ENCODE peak calls at places on chromosomes 2 and 18, in seven cellular contexts. F, S, V, Z, U, K and H are unnamed samples.

GRCh38 chr2:12006841-12007240 is 260.4 kb downstream of the LPIN1 start:
- DNase-seq in F (no peak), Z (no peak), V (no peak), U (peak), S (no peak), K (no peak), H (no peak)

GRCh38 chr2:156191547-156191946 is 141.0 kb downstream of the NR4A2 start:
- DNase-seq in K (no peak), Z (no peak), U (no peak), S (no peak), V (no peak), F (no peak), H (no peak)

GRCh38 chr2:158782616-158783015 is 12.5 kb upstream of the DAPL1 start:
- DNase-seq in K (no peak), V (no peak), S (no peak), U (no peak), F (no peak), Z (no peak), H (no peak)

GRCh38 chr2:189421644-189422043 is 19.6 kb upstream of the WDR75 start:
- DNase-seq in U (no peak), S (no peak), K (no peak), V (no peak), Z (no peak), F (no peak), H (no peak)

GRCh38 chr2:17635007-17635406 is 94.5 kb downstream of the VSNL1 start:
- DNase-seq in F (no peak), Z (no peak), S (no peak), K (no peak), V (no peak), U (no peak), H (no peak)

GRCh38 chr2:24920813-24921441 is 890 bp upstream of the ADCY3 start:
- DNase-seq in F (peak), K (peak), Z (peak), S (no peak), V (no peak), U (no peak), H (peak)

GRCh38 chr2:8437228-8437948 is 244.5 kb upstream of the ID2 start:
- DNase-seq in V (no peak), Z (no peak), S (no peak), F (no peak), K (no peak), U (no peak), H (no peak)

GRCh38 chr2:240557101-240557751 is 562 bp downstream of the ANKMY1 start:
- DNase-seq in Z (no peak), V (no peak), F (no peak), S (no peak), U (no peak), K (no peak), H (no peak)

GRCh38 chr2:64704161-64704560 is 50.4 kb upstream of the SERTAD2 start:
- DNase-seq in S (no peak), Z (no peak), K (no peak), V (no peak), F (no peak), U (no peak), H (no peak)

GRCh38 chr18:23716516-23716915 is 27.3 kb downstream of the LAMA3 start:
- DNase-seq in U (peak), K (no peak), F (no peak), V (no peak), S (no peak), Z (no peak), H (no peak)

GRCh38 chr18:12921178-12921577 is 26.6 kb upstream of the SEH1L start:
- DNase-seq in V (peak), S (no peak), F (no peak), U (no peak), Z (no peak), K (peak), H (no peak)

GRCh38 chr18:13710460-13710859 is 15.9 kb downstream of the FAM210A start:
- DNase-seq in K (no peak), Z (no peak), V (no peak), F (no peak), S (peak), U (no peak), H (no peak)

GRCh38 chr2:6352906-6353515 is 512.7 kb downstream of the CMPK2 start:
- DNase-seq in F (peak), S (no peak), V (no peak), K (peak), Z (no peak), U (peak), H (no peak)

GRCh38 chr18:77088977-77089795 is 43.4 kb downstream of the MBP start:
- DNase-seq in Z (no peak), S (peak), U (peak), V (no peak), F (no peak), K (no peak), H (peak)

GRCh38 chr2:163665817-163666216 is 70.0 kb downstream of the FIGN start:
- DNase-seq in Z (no peak), U (no peak), F (no peak), S (no peak), V (no peak), K (peak), H (no peak)

GRCh38 chr2:204260162-204260877 is 285.0 kb upstream of the PARD3B start:
- DNase-seq in S (peak), Z (peak), U (peak), V (no peak), F (peak), K (peak), H (peak)

GRCh38 chr2:175837046-175837445 is 165.0 kb downstream of the LNPK start:
- DNase-seq in V (no peak), Z (no peak), F (no peak), K (no peak), S (no peak), U (no peak), H (no peak)

GRCh38 chr2:49296107-49296506 is 141.8 kb upstream of the FSHR start:
- DNase-seq in V (no peak), Z (no peak), K (no peak), S (no peak), U (no peak), F (no peak), H (no peak)

GRCh38 chr2:240644171-240644651 is 18.9 kb downstream of the GPR35 start:
- DNase-seq in U (no peak), Z (no peak), K (no peak), S (no peak), F (peak), V (no peak), H (no peak)

GRCh38 chr18:31424383-31424988 is 23.1 kb upstream of the DSG3 start:
- DNase-seq in S (peak), K (peak), V (no peak), F (peak), U (no peak), Z (peak), H (peak)

GRCh38 chr2:328761-329160 is 40.9 kb upstream of the ALKAL2 start:
- DNase-seq in S (no peak), F (no peak), U (no peak), K (no peak), V (no peak), Z (no peak), H (no peak)

GRCh38 chr2:164719996-164720941 is 99.0 kb upstream of the GRB14 start:
- DNase-seq in K (no peak), S (no peak), Z (no peak), U (no peak), F (peak), V (no peak), H (no peak)

GRCh38 chr2:219514196-219514761 is at the start of gene ASIC4:
- DNase-seq in K (no peak), F (peak), S (no peak), Z (peak), V (no peak), U (no peak), H (no peak)

GRCh38 chr2:231570903-231571302 is 21.8 kb upstream of the TEX44 start:
- DNase-seq in F (no peak), Z (no peak), V (no peak), S (no peak), K (no peak), U (no peak), H (no peak)

GRCh38 chr2:20931346-20931745 is 108.4 kb upstream of the LDAH start:
- DNase-seq in U (no peak), S (no peak), F (no peak), K (no peak), Z (no peak), V (no peak), H (no peak)

GRCh38 chr2:237315170-237315880 is 98.6 kb downstream of the COL6A3 start:
- DNase-seq in Z (no peak), U (no peak), V (no peak), S (no peak), F (peak), K (peak), H (peak)
- TF ChIP-seq JUND in Z (no peak), U (no peak), V (no peak), S (no peak), F (peak), K (no peak), H (no peak)

GRCh38 chr2:47321006-47321405 is 82.0 kb upstream of the MSH2 start:
- DNase-seq in F (no peak), S (no peak), V (no peak), Z (no peak), U (no peak), K (no peak), H (peak)

GRCh38 chr2:47323822-47324171 is 79.2 kb upstream of the MSH2 start:
- DNase-seq in F (no peak), K (no peak), U (no peak), V (no peak), Z (no peak), S (no peak), H (no peak)

GRCh38 chr2:47321411-47322031 is 81.4 kb upstream of the MSH2 start:
- DNase-seq in Z (no peak), U (no peak), V (no peak), S (no peak), F (peak), K (no peak), H (no peak)

GRCh38 chr2:47323009-47323821 is 79.7 kb upstream of the MSH2 start:
- DNase-seq in U (peak), S (peak), F (peak), V (peak), Z (peak), K (peak), H (peak)
- TF ChIP-seq JUND in U (no peak), S (no peak), F (no peak), V (no peak), Z (no peak), K (no peak), H (no peak)

GRCh38 chr2:184119920-184120820 is 478.2 kb upstream of the ZNF804A start:
- DNase-seq in S (no peak), F (no peak), U (no peak), K (no peak), V (no peak), Z (no peak), H (no peak)
- TF ChIP-seq JUND in S (no peak), F (no peak), U (no peak), K (no peak), V (no peak), Z (no peak), H (no peak)

DNA sequence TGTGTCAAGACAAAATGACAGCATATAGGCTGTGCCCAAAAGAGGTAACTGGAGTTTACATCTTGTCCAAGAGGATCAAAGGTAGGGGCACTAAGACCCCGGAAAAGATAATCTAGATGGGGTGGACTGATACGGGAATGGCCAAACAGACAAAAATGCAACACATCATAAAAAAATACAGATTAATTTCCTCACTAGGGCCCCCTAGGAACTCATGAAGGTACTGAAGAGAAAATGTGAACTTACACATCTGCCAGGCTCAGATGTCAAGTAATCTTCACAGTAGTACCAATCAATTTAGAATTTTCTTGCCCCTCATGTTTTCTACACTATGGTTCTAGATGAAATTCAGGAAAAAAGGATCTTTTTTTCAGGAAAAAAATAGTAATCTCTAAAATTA is 115.6 kb upstream of the REG3A start:
- DNase-seq in S (no peak), V (no peak), Z (no peak), K (no peak), U (no peak), F (no peak), H (no peak)
- TF ChIP-seq JUND in S (no peak), V (no peak), Z (no peak), K (no peak), U (no peak), F (no peak), H (no peak)

GRCh38 chr2:141871913-141872634 is 258.7 kb downstream of the LRP1B start:
- DNase-seq in Z (no peak), U (no peak), V (no peak), S (no peak), F (no peak), K (no peak), H (no peak)

GRCh38 chr2:141878016-141878415 is 252.8 kb downstream of the LRP1B start:
- DNase-seq in F (no peak), Z (no peak), S (no peak), V (no peak), K (no peak), U (no peak), H (no peak)
- TF ChIP-seq JUND in F (no peak), Z (no peak), S (no peak), V (no peak), K (no peak), U (no peak), H (no peak)

DNA sequence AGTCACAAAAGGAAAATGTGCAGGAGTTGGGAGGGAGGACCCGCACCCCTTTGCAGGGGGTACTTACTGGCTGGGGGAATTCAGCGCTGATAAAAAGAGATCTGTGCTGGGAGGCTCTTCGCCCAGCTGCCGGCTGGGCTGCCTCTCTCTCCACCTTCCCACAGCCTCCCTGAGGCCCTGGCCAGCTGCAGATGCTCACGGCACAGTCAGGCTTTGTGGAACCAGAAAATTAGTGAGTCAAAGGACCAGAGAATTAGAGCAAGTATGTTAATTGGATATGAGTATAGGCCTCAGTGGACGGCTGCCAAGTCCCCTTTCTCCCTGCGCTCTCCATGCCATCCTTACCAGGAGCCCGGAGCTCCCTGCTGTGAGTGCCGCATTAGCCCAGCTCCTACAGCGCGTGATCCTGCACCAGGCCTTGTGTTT is 181.7 kb upstream of the SH3BP4 start:
- DNase-seq in Z (no peak), F (peak), S (no peak), V (no peak), K (no peak), U (no peak), H (no peak)
- TF ChIP-seq JUND in Z (no peak), F (no peak), S (no peak), V (no peak), K (no peak), U (no peak), H (no peak)

DNA sequence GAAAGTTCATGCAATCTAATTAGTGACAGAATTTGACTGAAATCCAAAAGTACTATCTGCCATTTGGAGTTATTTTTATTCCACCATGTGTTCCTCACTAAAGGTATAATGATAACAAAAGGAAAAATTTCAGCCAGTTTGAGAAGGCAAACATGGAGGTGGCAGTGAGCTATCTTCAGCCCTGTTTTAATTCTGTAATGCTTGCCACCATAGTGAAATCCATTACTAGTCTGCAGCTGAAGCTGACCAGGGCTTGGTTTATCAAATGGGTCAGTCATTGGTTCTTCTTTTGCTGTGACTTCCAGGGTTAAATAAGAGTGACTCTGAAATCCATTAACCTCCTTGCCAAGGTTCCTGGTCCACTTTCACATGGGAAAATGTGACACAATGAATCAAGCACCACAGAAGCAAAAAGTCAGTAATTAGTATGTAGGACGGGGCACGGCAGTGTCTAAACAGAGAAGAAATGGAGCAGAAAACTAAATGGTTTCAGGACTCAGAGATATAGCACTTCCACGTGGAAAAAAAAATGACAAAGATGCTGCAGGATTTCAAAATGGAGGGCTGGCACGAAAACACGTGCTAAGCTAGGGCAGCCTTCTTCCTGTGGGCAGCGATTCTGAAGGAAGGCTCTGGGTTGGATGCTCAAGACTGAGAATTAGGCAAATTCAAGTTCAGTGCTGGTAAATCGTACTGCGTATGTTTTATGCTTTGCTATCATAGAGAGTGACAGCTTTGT is 87.2 kb downstream of the EPHA4 start:
- DNase-seq in Z (no peak), F (no peak), K (no peak), S (no peak), U (no peak), V (no peak), H (no peak)
- TF ChIP-seq JUND in Z (no peak), F (no peak), K (no peak), S (no peak), U (no peak), V (no peak), H (no peak)